ENCODE peak calls at places on chromosomes 2 and 18, in four cellular contexts. M is upper lobe of left lung; Q is effector CD8-positive, alpha-beta T cell; Z is hepatocyte. X is an unnamed sample.

GRCh38 chr18:57004366-57005121 is 142.3 kb upstream of the BOD1L2 start:
- DNase-seq in M (no peak), Q (no peak), Z (peak), X (no peak)

GRCh38 chr2:224927671-224928173 is 114.5 kb downstream of the DOCK10 start:
- DNase-seq in M (peak), Q (peak), Z (no peak), X (no peak)

GRCh38 chr2:64327129-64327509 is 126.8 kb upstream of the LGALSL start:
- DNase-seq in M (no peak), Q (no peak), Z (no peak), X (no peak)

GRCh38 chr2:240809276-240809675 is 10.7 kb downstream of the KIF1A start:
- DNase-seq in M (no peak), Q (no peak), Z (no peak), X (no peak)

GRCh38 chr2:175402591-175402990 is 221.1 kb upstream of the ATP5MC3 start:
- DNase-seq in M (no peak), Q (no peak), Z (no peak), X (no peak)

GRCh38 chr2:226611196-226611943 is 188.2 kb downstream of the IRS1 start:
- DNase-seq in M (no peak), Q (no peak), Z (no peak), X (no peak)

GRCh38 chr2:203685789-203686433 is 20.5 kb upstream of the CD28 start:
- DNase-seq in M (no peak), Q (no peak), Z (no peak), X (no peak)

GRCh38 chr2:241036964-241037421 is 38.6 kb downstream of the SNED1 start:
- DNase-seq in M (no peak), Q (no peak), Z (no peak), X (no peak)

GRCh38 chr2:60958800-60959199 is 58.7 kb upstream of the PEX13 start:
- DNase-seq in M (no peak), Q (no peak), Z (peak), X (no peak)

GRCh38 chr2:99615247-99615771 is 125.5 kb upstream of the REV1 start:
- DNase-seq in M (no peak), Q (no peak), Z (no peak), X (no peak)

GRCh38 chr18:41842886-41843285 is 112.1 kb upstream of the PIK3C3 start:
- DNase-seq in M (no peak), Q (no peak), Z (no peak), X (no peak)

GRCh38 chr2:221517362-221518121 is 54.6 kb downstream of the EPHA4 start:
- DNase-seq in M (peak), Q (peak), Z (no peak), X (no peak)

X was measured in cerebellar nuclear complex.